ENCODE peak calls at places on chromosomes 11 and 22, in nine cellular contexts. V is stimulated activated CD8-positive, alpha-beta memory T cell treated with anti-CD3 and anti-CD28 coated beads, Interleukin-4, amount 100 ng/mL, for 24 hours; H is stimulated activated naive B cell treated with anti-CD40 and anti-IgM and Interleukin-4, amounts not matched to agents 10 μg/mL and 1 μg/mL and 100 μg/mL, for 72 hours; S is activated naive CD8-positive, alpha-beta T cell treated with anti-CD3 and anti-CD28 coated beads, Interleukin-2, amount 50 U/mL, for 24 hours; Q is breast epithelium; U is CD8-positive, alpha-beta memory T cell; R is mesendoderm; O is PC-3; X is NCI-H187 treated with DMSO at 0.1 percent for 48 hours. Y is an unnamed sample.

GRCh38 chr22:42856179-42856864 is 751 bp downstream of the ARFGAP3 start:
- DNase-seq in S (peak; percentile 57), H (peak; percentile 42), X (no peak), V (peak; percentile 33), O (no peak), U (peak; percentile 57), Q (no peak), R (peak; percentile 41), Y (peak; percentile 13)

GRCh38 chr11:122271747-122272146 is 155.7 kb upstream of the BLID start:
- DNase-seq in R (no peak), X (no peak), V (no peak), S (no peak), O (no peak), Q (no peak), H (no peak), U (no peak), Y (no peak)

GRCh38 chr11:123298488-123299447 is 103.7 kb upstream of the CLMP start:
- DNase-seq in Q (no peak), X (no peak), U (no peak), O (no peak), V (no peak), H (no peak), S (no peak), R (peak; percentile 47), Y (no peak)

GRCh38 chr22:35894937-35895708 is 133.5 kb downstream of the RBFOX2 start:
- DNase-seq in S (no peak), O (peak; percentile 50), X (no peak), V (no peak), U (no peak), Q (no peak), R (no peak), H (no peak), Y (peak; percentile 99)

GRCh38 chr22:25069758-25070461 is 117.4 kb downstream of the KIAA1671 start:
- DNase-seq in S (no peak), H (no peak), U (peak; percentile 51), R (no peak), X (no peak), Q (no peak), V (no peak), O (no peak), Y (no peak)

GRCh38 chr11:70378506-70379134 is 19.7 kb upstream of the CTTN start:
- DNase-seq in S (no peak), U (no peak), H (no peak), O (no peak), R (peak; percentile 59), X (no peak), V (no peak), Q (no peak), Y (no peak)

GRCh38 chr11:120133216-120134105 is 4.5 kb downstream of the TRIM29 start:
- DNase-seq in O (no peak), H (no peak), S (no peak), R (no peak), V (no peak), Q (peak; percentile 33), X (no peak), U (no peak), Y (no peak)

GRCh38 chr11:80320765-80321164 is 879.9 kb upstream of the TENM4 start:
- DNase-seq in O (peak; percentile 23), H (no peak), S (no peak), V (no peak), Q (no peak), X (no peak), R (peak; percentile 13), U (no peak), Y (peak; percentile 13)

GRCh38 chr11:96049426-96049825 is 125.5 kb upstream of the MTMR2 start:
- DNase-seq in O (peak; percentile 32), X (no peak), V (no peak), H (no peak), U (no peak), Q (no peak), S (no peak), R (no peak), Y (peak; percentile 32)

GRCh38 chr11:46906596-46906995 is 11.8 kb downstream of the LRP4 start:
- DNase-seq in X (no peak), U (no peak), O (no peak), V (no peak), Q (no peak), H (no peak), S (no peak), R (peak; percentile 81), Y (no peak)

GRCh38 chr22:44928064-44928463 is 81.7 kb downstream of the PHF21B start:
- DNase-seq in X (no peak), Q (no peak), R (no peak), H (no peak), O (no peak), V (no peak), S (no peak), U (no peak), Y (no peak)

GRCh38 chr11:122727101-122727929 is 71.8 kb downstream of the UBASH3B start:
- DNase-seq in U (no peak), H (no peak), Q (no peak), R (no peak), V (peak; percentile 15), S (peak; percentile 51), O (no peak), X (no peak), Y (no peak)

GRCh38 chr11:17801166-17801565 is 66.6 kb downstream of the KCNC1 start:
- DNase-seq in O (no peak), S (no peak), Q (no peak), U (no peak), R (peak; percentile 23), X (no peak), H (no peak), V (no peak), Y (no peak)

GRCh38 chr11:107704432-107704831 is 7.4 kb downstream of the SLN start:
- DNase-seq in Q (no peak), O (peak; percentile 81), S (no peak), X (no peak), R (no peak), U (no peak), H (no peak), V (no peak), Y (peak; percentile 64)

GRCh38 chr11:61918251-61919112 is 1.1 kb upstream of the RAB3IL1 start:
- DNase-seq in Q (no peak), U (no peak), O (no peak), V (no peak), X (no peak), H (no peak), S (no peak), R (no peak), Y (no peak)

GRCh38 chr11:115848080-115848479 is 343.9 kb upstream of the CADM1 start:
- DNase-seq in O (no peak), X (no peak), U (no peak), H (no peak), Q (no peak), S (no peak), R (peak; percentile 35), V (no peak), Y (no peak)

GRCh38 chr11:57798905-57799559 is 37.4 kb downstream of the CTNND1 start:
- DNase-seq in O (peak; percentile 97), S (no peak), X (no peak), V (no peak), Q (no peak), H (no peak), U (no peak), R (peak; percentile 46), Y (peak; percentile 99)

GRCh38 chr11:60951909-60952741 is at the start of gene SLC15A3:
- DNase-seq in H (peak; percentile 89), Q (no peak), O (no peak), S (peak; percentile 48), X (no peak), R (peak; percentile 76), V (no peak), U (no peak), Y (no peak)

GRCh38 chr11:8263109-8263768 is 439 bp downstream of the LMO1 start:
- DNase-seq in S (no peak), U (no peak), R (peak; percentile 26), X (no peak), O (no peak), Q (peak; percentile 47), V (no peak), H (no peak), Y (peak; percentile 13)

GRCh38 chr11:14026961-14027360 is 64.4 kb downstream of the SPON1 start:
- DNase-seq in V (no peak), Q (no peak), S (no peak), O (no peak), H (no peak), U (no peak), X (no peak), R (peak; percentile 26), Y (no peak)